ENCODE peak calls at places on chromosomes 7 and 10, in six cellular contexts. One of them, this sample, is unnamed.

GRCh38 chr10:3926675-3927525 is 141.9 kb upstream of the KLF6 start:
- DNase-seq in iPS-NIHi11: no peak
- DNase-seq in NCI-H1436: no peak
- DNase-seq in C1 segment of cervical spinal cord: no peak
- DNase-seq in activated naive CD8-positive, alpha-beta T cell treated with anti-CD3 and anti-CD28 coated beads, Interleukin-2, amount 50 U/mL, for 24 hours: no peak
- DNase-seq in hepatocyte: no peak
- DNase-seq in this sample: no peak

GRCh38 chr7:2553831-2554581 is 1.3 kb downstream of the BRAT1 start:
- DNase-seq in iPS-NIHi11: no peak
- DNase-seq in activated naive CD8-positive, alpha-beta T cell treated with anti-CD3 and anti-CD28 coated beads, Interleukin-2, amount 50 U/mL, for 24 hours: no peak
- DNase-seq in hepatocyte: no peak
- DNase-seq in C1 segment of cervical spinal cord: no peak
- DNase-seq in NCI-H1436: no peak
- DNase-seq in this sample: no peak

GRCh38 chr10:85995791-85996190 is 370.8 kb downstream of the GRID1 start:
- DNase-seq in hepatocyte: peak
- DNase-seq in activated naive CD8-positive, alpha-beta T cell treated with anti-CD3 and anti-CD28 coated beads, Interleukin-2, amount 50 U/mL, for 24 hours: peak
- DNase-seq in iPS-NIHi11: peak
- DNase-seq in C1 segment of cervical spinal cord: no peak
- DNase-seq in NCI-H1436: peak
- DNase-seq in this sample: peak

GRCh38 chr10:70174058-70174741 is 3.9 kb upstream of the SAR1A start:
- DNase-seq in iPS-NIHi11: peak
- DNase-seq in activated naive CD8-positive, alpha-beta T cell treated with anti-CD3 and anti-CD28 coated beads, Interleukin-2, amount 50 U/mL, for 24 hours: peak
- DNase-seq in C1 segment of cervical spinal cord: peak
- DNase-seq in hepatocyte: no peak
- DNase-seq in NCI-H1436: no peak
- DNase-seq in this sample: no peak

GRCh38 chr10:132691711-132692153 is 94.2 kb downstream of the NKX6-2 start:
- DNase-seq in C1 segment of cervical spinal cord: no peak
- DNase-seq in activated naive CD8-positive, alpha-beta T cell treated with anti-CD3 and anti-CD28 coated beads, Interleukin-2, amount 50 U/mL, for 24 hours: no peak
- DNase-seq in iPS-NIHi11: no peak
- DNase-seq in hepatocyte: no peak
- DNase-seq in NCI-H1436: no peak
- DNase-seq in this sample: no peak

GRCh38 chr10:78335691-78336401 is 302.2 kb downstream of the RPS24 start:
- DNase-seq in iPS-NIHi11: no peak
- DNase-seq in NCI-H1436: no peak
- DNase-seq in activated naive CD8-positive, alpha-beta T cell treated with anti-CD3 and anti-CD28 coated beads, Interleukin-2, amount 50 U/mL, for 24 hours: no peak
- DNase-seq in hepatocyte: no peak
- DNase-seq in C1 segment of cervical spinal cord: no peak
- DNase-seq in this sample: peak

GRCh38 chr10:96740141-96740540 is 19.8 kb upstream of the PIK3AP1 start:
- DNase-seq in C1 segment of cervical spinal cord: no peak
- DNase-seq in NCI-H1436: no peak
- DNase-seq in activated naive CD8-positive, alpha-beta T cell treated with anti-CD3 and anti-CD28 coated beads, Interleukin-2, amount 50 U/mL, for 24 hours: no peak
- DNase-seq in hepatocyte: no peak
- DNase-seq in iPS-NIHi11: no peak
- DNase-seq in this sample: no peak

GRCh38 chr7:139038691-139039090 is 2.8 kb upstream of the ZC3HAV1L start:
- DNase-seq in hepatocyte: no peak
- DNase-seq in C1 segment of cervical spinal cord: no peak
- DNase-seq in activated naive CD8-positive, alpha-beta T cell treated with anti-CD3 and anti-CD28 coated beads, Interleukin-2, amount 50 U/mL, for 24 hours: no peak
- DNase-seq in NCI-H1436: no peak
- DNase-seq in iPS-NIHi11: no peak
- DNase-seq in this sample: no peak

This sample was measured in substantia nigra.